ENCODE peak calls at places on chromosomes 13 and 19, in six cellular contexts. V is fibroblast of lung, E is neuronal stem cell, B is DND-41, D is PC-3, C is K562. W is an unnamed sample.

GRCh38 chr19:29983568-29983967 is 41.5 kb downstream of the URI1 start:
- DNase-seq in V (no peak), E (no peak), D (no peak), B (no peak), C (no peak), W (no peak)

GRCh38 chr13:110681868-110682550 is 23.9 kb downstream of the CARS2 start:
- DNase-seq in B (no peak), C (no peak), D (no peak), E (no peak), V (no peak), W (no peak)

GRCh38 chr13:106756446-106756845 is 188.5 kb upstream of the ARGLU1 start:
- DNase-seq in C (no peak), B (no peak), E (peak), V (no peak), D (no peak), W (peak)

GRCh38 chr13:54185785-54186184 is 1157.2 kb downstream of the OLFM4 start:
- DNase-seq in V (no peak), E (peak), B (no peak), D (peak), C (no peak), W (peak)

GRCh38 chr13:47594833-47595232 is 406.2 kb downstream of the SUCLA2 start:
- DNase-seq in D (peak), E (no peak), B (peak), V (peak), C (no peak), W (peak)

GRCh38 chr19:10501971-10502523 is 1.1 kb downstream of the KEAP1 start:
- DNase-seq in C (peak), V (peak), E (no peak), D (peak), B (peak), W (peak)

GRCh38 chr19:42512743-42513304 is 15.5 kb downstream of the CEACAM1 start:
- DNase-seq in D (no peak), E (no peak), V (no peak), B (no peak), C (no peak), W (no peak)

GRCh38 chr19:10021863-10022262 is 8.6 kb downstream of the RDH8 start:
- DNase-seq in V (no peak), E (no peak), C (no peak), D (no peak), B (no peak), W (no peak)

GRCh38 chr13:39895254-39895653 is 239.8 kb downstream of the COG6 start:
- DNase-seq in D (no peak), B (no peak), V (no peak), C (no peak), E (no peak), W (no peak)

GRCh38 chr13:98468352-98468751 is 108.6 kb downstream of the STK24 start:
- DNase-seq in E (no peak), D (no peak), C (no peak), V (no peak), B (no peak), W (no peak)

GRCh38 chr19:10747271-10747670 is 29.4 kb downstream of the DNM2 start:
- DNase-seq in B (no peak), D (peak), C (no peak), E (no peak), V (no peak), W (no peak)

GRCh38 chr19:8302734-8303133 is 5.4 kb downstream of the CD320 start:
- DNase-seq in E (no peak), C (no peak), D (no peak), B (peak), V (no peak), W (no peak)

GRCh38 chr13:51520524-51520923 is 63.7 kb upstream of the WDFY2 start:
- DNase-seq in V (peak), E (no peak), C (no peak), B (no peak), D (peak), W (no peak)

GRCh38 chr19:19451429-19452240 is 46.2 kb downstream of the GATAD2A start:
- DNase-seq in D (no peak), C (no peak), B (no peak), E (no peak), V (no peak), W (no peak)

GRCh38 chr13:111551421-111551820 is 231.0 kb downstream of the TEX29 start:
- DNase-seq in C (no peak), D (no peak), V (no peak), B (no peak), E (no peak), W (no peak)

GRCh38 chr13:97259787-97260641 is 37.9 kb downstream of the MBNL2 start:
- DNase-seq in B (no peak), E (no peak), D (peak), C (peak), V (peak), W (no peak)

GRCh38 chr19:38155453-38155852 is 68.6 kb downstream of the DPF1 start:
- DNase-seq in V (peak), E (no peak), B (no peak), D (no peak), C (peak), W (peak)

GRCh38 chr13:29888306-29888705 is 37.9 kb upstream of the UBL3 start:
- DNase-seq in C (no peak), D (no peak), B (no peak), V (peak), E (no peak), W (no peak)

GRCh38 chr19:30555075-30555787 is 183.0 kb downstream of the ZNF536 start:
- DNase-seq in V (no peak), C (no peak), D (no peak), E (no peak), B (no peak), W (no peak)

GRCh38 chr13:30222253-30222652 is 85.1 kb downstream of the KATNAL1 start:
- DNase-seq in C (no peak), V (no peak), B (no peak), D (peak), E (no peak), W (no peak)

GRCh38 chr19:12946092-12946845 is 607 bp downstream of the RAD23A start:
- DNase-seq in C (peak), E (peak), D (peak), V (peak), B (peak), W (peak)

GRCh38 chr19:49926520-49926919 is 2.5 kb upstream of the ATF5 start:
- DNase-seq in C (no peak), D (no peak), B (no peak), V (no peak), E (no peak), W (no peak)

GRCh38 chr19:48102870-48103751 is 7.5 kb downstream of the PLA2G4C start:
- DNase-seq in E (peak), B (peak), C (peak), V (peak), D (peak), W (peak)

GRCh38 chr13:27965740-27966640 is 3.1 kb downstream of the CDX2 start:
- DNase-seq in V (no peak), D (no peak), E (no peak), B (no peak), C (no peak), W (peak)

GRCh38 chr13:85379433-85379832 is 419.8 kb downstream of the SLITRK6 start:
- DNase-seq in C (no peak), E (no peak), B (no peak), V (no peak), D (no peak), W (no peak)

GRCh38 chr13:37277435-37278144 is 172.1 kb upstream of the CSNK1A1L start:
- DNase-seq in B (no peak), E (no peak), V (no peak), D (no peak), C (no peak), W (no peak)

GRCh38 chr13:113862766-113863510 is 938 bp downstream of the GAS6 start:
- DNase-seq in C (peak), V (no peak), E (no peak), D (no peak), B (no peak), W (peak)

GRCh38 chr13:22018297-22019210 is 347.7 kb downstream of the FGF9 start:
- DNase-seq in B (no peak), C (no peak), V (no peak), D (no peak), E (no peak), W (no peak)

GRCh38 chr13:60335531-60335930 is 61.5 kb upstream of the TDRD3 start:
- DNase-seq in D (peak), B (no peak), V (peak), C (no peak), E (no peak), W (peak)

GRCh38 chr13:23695711-23696512 is 125.7 kb downstream of the TNFRSF19 start:
- DNase-seq in C (no peak), V (no peak), E (no peak), D (no peak), B (no peak), W (no peak)

GRCh38 chr13:99040536-99041141 is 62.8 kb upstream of the DOCK9 start:
- DNase-seq in V (no peak), C (no peak), B (no peak), D (peak), E (no peak), W (no peak)

GRCh38 chr13:37540228-37540627 is 58.3 kb downstream of the POSTN start:
- DNase-seq in C (no peak), V (peak), B (no peak), E (no peak), D (no peak), W (no peak)

GRCh38 chr19:2039959-2040646 is 10.9 kb downstream of the MKNK2 start:
- DNase-seq in V (no peak), C (no peak), E (no peak), D (no peak), B (no peak), W (no peak)

GRCh38 chr19:7069042-7069903 is at the start of gene ZNF557:
- DNase-seq in V (peak), C (peak), D (peak), B (peak), E (peak), W (peak)

GRCh38 chr13:30164141-30164540 is 143.2 kb downstream of the KATNAL1 start:
- DNase-seq in E (no peak), C (no peak), V (no peak), D (no peak), B (no peak), W (no peak)

GRCh38 chr13:34011552-34012085 is 193.7 kb downstream of the RFC3 start:
- DNase-seq in V (no peak), E (no peak), D (no peak), C (no peak), B (no peak), W (peak)

GRCh38 chr13:30299746-30300145 is 7.6 kb downstream of the KATNAL1 start:
- DNase-seq in C (no peak), V (no peak), B (no peak), E (no peak), D (no peak), W (no peak)

GRCh38 chr13:47831265-47831664 is 169.8 kb downstream of the SUCLA2 start:
- DNase-seq in E (no peak), B (no peak), V (peak), C (no peak), D (no peak), W (no peak)

GRCh38 chr13:110438776-110439175 is 122.7 kb downstream of the RAB20 start:
- DNase-seq in C (no peak), D (no peak), V (no peak), B (no peak), E (no peak), W (no peak)

DNA sequence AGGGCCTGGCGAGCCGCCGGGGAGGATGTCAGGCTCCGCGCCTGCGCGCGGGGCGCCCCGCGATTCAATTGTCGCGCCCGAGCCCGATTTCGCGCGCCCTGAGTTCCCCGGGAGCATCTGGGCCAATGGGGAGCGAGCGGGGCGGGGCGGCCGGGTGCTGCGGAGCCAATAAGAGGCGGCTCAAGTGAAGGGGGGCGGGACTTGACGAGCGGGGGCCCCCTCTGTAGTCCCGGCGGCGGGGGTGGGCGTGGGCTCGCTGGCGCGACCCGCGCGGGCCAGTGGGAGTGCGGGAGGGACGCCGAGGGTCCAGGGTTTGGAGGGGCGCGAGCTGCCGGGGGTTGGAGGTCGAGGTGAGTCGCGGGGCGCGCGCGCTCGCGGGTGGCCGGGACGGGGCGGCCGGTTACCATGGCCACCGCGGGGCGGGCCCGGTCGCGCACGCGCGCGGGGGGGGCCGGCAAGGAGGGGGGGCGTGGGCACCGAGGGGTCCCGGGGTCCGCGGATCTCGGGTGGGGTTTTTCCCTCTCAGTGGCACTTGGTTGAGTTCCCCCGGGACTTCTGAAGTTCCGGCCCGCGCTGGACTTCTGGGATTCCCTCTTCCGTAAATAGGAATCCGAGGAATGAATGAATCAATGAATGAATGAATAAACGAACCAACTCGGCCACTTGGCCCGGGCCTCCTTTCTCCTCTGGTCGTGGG is 744 bp downstream of the UHRF1 start:
- DNase-seq in E (peak), C (peak), B (peak), D (peak), V (peak), W (peak)
- H3K4me2 ChIP-seq in E (peak), C (peak), B (peak), D (peak), V (peak), W (peak)

DNA sequence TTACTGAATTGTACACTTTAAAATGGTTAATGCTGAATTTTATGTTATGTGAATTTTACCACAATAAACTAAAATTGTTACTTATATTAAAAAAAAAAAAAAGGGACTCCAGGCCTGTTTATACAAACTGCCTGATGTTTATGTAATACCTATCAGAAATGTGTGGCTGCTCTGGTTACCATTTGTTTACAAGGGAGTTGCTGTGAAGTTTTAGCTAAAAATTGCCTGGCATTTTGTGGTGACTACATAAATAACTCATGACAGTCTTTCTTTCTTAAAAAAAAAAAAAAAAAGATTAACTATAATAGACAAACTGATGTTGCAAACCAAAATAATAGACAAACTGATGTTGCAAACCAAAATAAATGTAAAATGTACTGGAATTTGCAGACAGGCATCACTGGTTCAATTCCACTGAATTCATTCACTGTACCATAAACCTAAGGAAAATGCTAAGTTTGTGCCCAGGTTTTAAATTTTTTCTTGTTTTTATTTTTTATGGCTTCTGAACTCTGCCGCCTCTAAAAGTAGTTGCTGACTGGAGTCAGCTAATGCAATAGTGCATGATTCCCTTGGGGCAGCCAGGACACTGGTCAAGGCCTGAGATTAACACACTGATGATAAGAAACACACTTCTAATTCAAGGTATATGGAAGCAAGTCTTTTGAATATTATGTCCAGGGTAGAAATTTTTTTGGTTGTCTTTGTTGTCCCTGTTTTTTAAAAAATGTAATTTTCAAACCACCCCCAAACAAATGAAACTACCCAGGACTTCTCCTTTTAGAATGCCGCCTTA is 72.0 kb downstream of the CDADC1 start:
- DNase-seq in B (no peak), E (no peak), V (peak), D (no peak), C (no peak), W (no peak)
- H3K9ac ChIP-seq in B (no peak), E (no peak), V (no peak), D (no peak), C (no peak), W (no peak)

GRCh38 chr19:57191141-57192063 is at the start of gene ZNF264:
- DNase-seq in B (peak), E (peak), C (peak), D (peak), V (peak), W (peak)
- H3K4me2 ChIP-seq in B (peak), E (peak), C (peak), D (peak), V (peak), W (peak)

GRCh38 chr19:18202759-18203407 is 959 bp downstream of the RAB3A start:
- DNase-seq in D (peak), B (no peak), V (no peak), E (no peak), C (peak), W (peak)
- H3K9ac ChIP-seq in D (peak), B (peak), V (peak), E (peak), C (peak), W (no peak)

DNA sequence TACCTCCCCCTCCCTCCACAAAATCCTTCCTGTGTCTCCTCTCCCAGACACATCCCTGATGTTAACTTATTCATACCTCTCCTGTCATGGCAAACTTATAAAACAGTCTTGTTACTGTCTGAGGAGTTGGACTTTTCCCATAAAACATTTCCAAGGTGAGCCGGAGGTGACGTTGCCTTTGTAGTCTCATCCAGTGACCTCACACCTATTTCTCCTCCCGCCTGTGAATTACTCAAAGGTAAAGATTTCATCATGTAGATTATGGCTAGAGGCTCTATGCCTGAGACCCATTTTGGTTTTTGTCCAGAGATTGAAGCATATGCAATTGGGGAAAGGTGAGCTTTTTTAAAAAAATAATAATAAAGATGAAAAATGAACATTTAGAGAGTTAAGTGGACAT is 529.0 kb downstream of the MYO16 start:
- DNase-seq in B (no peak), D (peak), C (no peak), E (no peak), V (no peak), W (no peak)
- H3K4me2 ChIP-seq in B (no peak), D (peak), C (no peak), E (no peak), V (no peak), W (no peak)

GRCh38 chr19:45636902-45637301 is 2.3 kb downstream of the EML2 start:
- DNase-seq in V (no peak), D (no peak), B (no peak), C (no peak), E (no peak), W (no peak)

GRCh38 chr19:45640849-45641273 is 1.7 kb upstream of the EML2 start:
- DNase-seq in D (peak), B (no peak), V (no peak), C (peak), E (no peak), W (peak)

GRCh38 chr19:45641274-45642105 is 2.3 kb upstream of the EML2 start:
- DNase-seq in B (peak), C (peak), V (peak), E (peak), D (peak), W (peak)

GRCh38 chr19:45637890-45638667 is 1.1 kb downstream of the EML2 start:
- DNase-seq in B (no peak), D (no peak), V (peak), E (no peak), C (no peak), W (no peak)

GRCh38 chr19:45638930-45639729 is at the start of gene EML2:
- DNase-seq in B (peak), D (peak), V (no peak), E (peak), C (peak), W (peak)
- H3K9ac ChIP-seq in B (peak), D (peak), V (peak), E (peak), C (peak), W (no peak)